ENCODE peak calls at places on chromosomes 2 and 18, in nine cellular contexts. E is Peyer's patch; R is CD8-positive, alpha-beta T cell; B is H7; K is AG04450; I is CD4-positive, alpha-beta memory T cell; W is OCI-LY7; D is fibroblast of lung; C is AG09309. O is an unnamed sample.

GRCh38 chr2:66555076-66555475 is 120.2 kb downstream of the MEIS1 start:
- DNase-seq in K (no peak), C (no peak), I (no peak), W (no peak), D (peak), R (no peak), E (no peak), B (no peak), O (no peak)

GRCh38 chr2:39632871-39633270 is 32.8 kb upstream of the TMEM178A start:
- DNase-seq in K (no peak), D (peak), W (no peak), B (no peak), C (peak), R (no peak), I (no peak), E (no peak), O (no peak)

GRCh38 chr2:208565690-208566421 is 159.3 kb downstream of the PTH2R start:
- DNase-seq in D (no peak), R (no peak), C (no peak), E (no peak), W (no peak), I (no peak), K (no peak), B (no peak), O (peak)

GRCh38 chr2:26911911-26912861 is 58.3 kb upstream of the MAPRE3 start:
- DNase-seq in D (no peak), W (no peak), K (no peak), E (no peak), C (no peak), I (no peak), B (peak), R (no peak), O (no peak)

GRCh38 chr2:74816540-74817331 is 17.2 kb upstream of the HK2 start:
- DNase-seq in K (no peak), D (no peak), R (no peak), I (no peak), C (no peak), E (no peak), B (no peak), W (no peak), O (peak)

GRCh38 chr2:2889141-2889540 is 488.5 kb downstream of the EIPR1 start:
- DNase-seq in D (no peak), E (peak), R (no peak), B (no peak), C (no peak), K (no peak), W (no peak), I (no peak), O (no peak)

GRCh38 chr2:8625399-8626283 is 56.2 kb upstream of the ID2 start:
- DNase-seq in I (no peak), D (no peak), K (no peak), E (peak), B (no peak), R (no peak), C (no peak), W (no peak), O (no peak)

GRCh38 chr2:73487112-73487657 is 101.5 kb downstream of the ALMS1 start:
- DNase-seq in B (no peak), I (no peak), D (no peak), E (no peak), K (no peak), W (no peak), R (no peak), C (no peak), O (no peak)

GRCh38 chr2:71939588-71940535 is 207.8 kb downstream of the CYP26B1 start:
- DNase-seq in C (no peak), R (peak), B (peak), D (no peak), I (no peak), E (no peak), W (no peak), K (no peak), O (no peak)

GRCh38 chr18:77069931-77070330 is 62.7 kb downstream of the MBP start:
- DNase-seq in R (no peak), B (no peak), C (no peak), E (no peak), I (peak), W (no peak), D (no peak), K (no peak), O (no peak)

GRCh38 chr18:77069482-77069881 is 63.1 kb downstream of the MBP start:
- DNase-seq in I (no peak), C (no peak), B (no peak), W (no peak), D (no peak), R (no peak), K (no peak), E (peak), O (no peak)

GRCh38 chr18:77068890-77069312 is 63.7 kb downstream of the MBP start:
- DNase-seq in W (no peak), I (no peak), D (peak), B (no peak), E (peak), K (no peak), C (no peak), R (no peak), O (no peak)

GRCh38 chr18:77067315-77068061 is 65.1 kb downstream of the MBP start:
- DNase-seq in E (peak), C (peak), K (peak), W (no peak), I (peak), B (no peak), D (peak), R (peak), O (no peak)

DNA sequence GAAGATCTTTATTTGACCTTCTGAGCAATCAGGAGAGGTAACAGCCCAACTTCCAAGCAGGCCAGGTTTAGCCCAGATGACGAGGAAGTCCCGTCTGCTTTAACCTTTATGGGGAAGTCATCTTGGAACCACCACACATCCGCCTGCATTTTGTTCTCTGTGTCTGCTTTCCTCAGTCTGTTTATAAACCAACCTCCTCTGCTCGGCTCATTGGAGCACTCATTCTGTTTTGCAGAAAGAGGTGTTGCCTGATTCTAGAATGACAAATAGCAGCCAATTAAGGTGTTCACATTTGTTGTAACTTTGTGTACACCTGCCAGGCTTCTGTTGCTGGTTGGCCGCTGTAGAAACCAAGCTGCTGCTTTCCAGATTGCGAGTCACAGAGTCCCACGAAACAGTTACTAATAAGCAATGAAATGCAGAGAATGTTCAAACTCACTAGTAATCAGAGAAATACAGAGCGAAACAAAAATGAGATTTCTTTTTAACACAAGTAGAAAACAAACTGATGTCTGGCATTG is 64.2 kb downstream of the MBP start:
- DNase-seq in B (no peak), C (no peak), I (peak), W (no peak), K (peak), E (peak), D (peak), R (peak), O (no peak)
- H3K4me3 ChIP-seq in B (no peak), C (no peak), I (peak), W (no peak), K (no peak), E (no peak), D (no peak), R (peak), O (no peak)

GRCh38 chr18:77879829-77880228 is 630.2 kb downstream of the GALR1 start:
- DNase-seq in B (no peak), C (no peak), E (no peak), I (no peak), W (no peak), K (no peak), D (no peak), R (no peak), O (no peak)
- H3K4me3 ChIP-seq in B (no peak), C (no peak), E (no peak), I (no peak), W (no peak), K (no peak), D (no peak), R (no peak), O (no peak)

GRCh38 chr2:11685906-11686470 is 16.0 kb upstream of the NTSR2 start:
- DNase-seq in I (no peak), R (no peak), K (no peak), W (no peak), B (no peak), D (no peak), C (no peak), E (no peak), O (no peak)

GRCh38 chr2:11684894-11685460 is 15.0 kb upstream of the NTSR2 start:
- DNase-seq in R (no peak), B (no peak), W (no peak), C (no peak), K (no peak), I (no peak), D (no peak), E (no peak), O (no peak)

GRCh38 chr2:11691071-11691660 is 21.2 kb upstream of the NTSR2 start:
- DNase-seq in I (no peak), W (no peak), E (no peak), B (no peak), R (no peak), D (no peak), C (no peak), K (no peak), O (no peak)

GRCh38 chr2:11688222-11689069 is 18.5 kb upstream of the NTSR2 start:
- DNase-seq in C (peak), I (peak), K (peak), D (peak), E (peak), W (peak), R (peak), B (peak), O (peak)

GRCh38 chr2:11687736-11688135 is 17.7 kb upstream of the NTSR2 start:
- DNase-seq in E (no peak), R (no peak), I (no peak), D (no peak), K (no peak), C (no peak), B (no peak), W (no peak), O (no peak)
- H3K4me3 ChIP-seq in E (no peak), R (no peak), I (no peak), D (no peak), K (no peak), C (no peak), B (no peak), W (no peak), O (no peak)

DNA sequence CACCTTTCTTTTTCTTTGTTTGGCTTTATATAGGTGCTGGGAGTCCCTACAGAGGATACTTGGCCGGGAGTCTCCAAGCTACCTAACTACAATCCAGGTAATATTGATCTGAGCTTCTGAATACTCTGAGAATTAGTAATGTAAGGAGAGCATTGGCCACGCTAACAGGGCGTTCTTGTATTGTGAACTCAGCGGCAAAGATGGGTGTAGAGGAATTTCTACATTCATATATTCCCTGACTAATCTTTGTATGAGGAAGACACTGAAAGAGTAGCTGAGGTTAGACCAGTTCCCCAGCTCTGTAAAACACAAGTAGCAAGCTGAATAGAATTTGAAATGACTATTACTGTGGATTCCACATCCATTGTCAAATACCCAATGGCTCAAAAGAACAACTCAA is 48.5 kb downstream of the CDK15 start:
- DNase-seq in D (no peak), W (no peak), I (no peak), E (no peak), K (peak), C (no peak), R (no peak), B (no peak), O (no peak)
- H3K4me3 ChIP-seq in D (peak), W (no peak), I (no peak), E (no peak), K (peak), C (no peak), R (no peak), B (no peak), O (no peak)

O was measured in Jurkat, Clone E6-1.